ENCODE peak calls at places on chromosomes 3 and 15, in six cellular contexts. J is tibial nerve, E is heart right ventricle, P is left lung, Z is SJCRH30, S is iPS DF 6.9. L is an unnamed sample.
A peak's percentile ranks its signal among the peaks of the same experiment; 100 is the strongest.

GRCh38 chr3:194381460-194381875 is 11.9 kb upstream of the LRRC15 start:
- DNase-seq in J (no peak), E (no peak), P (no peak), Z (no peak), S (no peak), L (no peak)

GRCh38 chr3:108546249-108546648 is 35.9 kb upstream of the MYH15 start:
- DNase-seq in J (no peak), E (no peak), P (no peak), Z (no peak), S (no peak), L (peak; percentile 5)

GRCh38 chr15:75785771-75786563 is 57.3 kb upstream of the UBE2Q2 start:
- DNase-seq in J (no peak), E (no peak), P (no peak), Z (no peak), S (no peak), L (no peak)

GRCh38 chr15:57111002-57111401 is 192.6 kb downstream of the TCF12 start:
- DNase-seq in J (no peak), E (no peak), P (no peak), Z (peak; percentile 36), S (no peak), L (no peak)

GRCh38 chr3:26280517-26280916 is 342.1 kb upstream of the LRRC3B start:
- DNase-seq in J (no peak), E (no peak), P (no peak), Z (peak; percentile 5), S (peak; percentile 4), L (no peak)

GRCh38 chr3:126618760-126619159 is 36.2 kb downstream of the TXNRD3 start:
- DNase-seq in J (no peak), E (no peak), P (no peak), Z (no peak), S (no peak), L (no peak)

GRCh38 chr3:54604495-54604894 is 323.4 kb downstream of the LRTM1 start:
- DNase-seq in J (no peak), E (no peak), P (no peak), Z (no peak), S (no peak), L (no peak)

GRCh38 chr3:28922376-28922775 is 358.5 kb upstream of the RBMS3 start:
- DNase-seq in J (no peak), E (no peak), P (no peak), Z (no peak), S (no peak), L (no peak)

GRCh38 chr3:146519810-146520209 is 24.6 kb downstream of the PLSCR1 start:
- DNase-seq in J (no peak), E (no peak), P (no peak), Z (no peak), S (no peak), L (no peak)

GRCh38 chr3:171374661-171375285 is 85.4 kb downstream of the TNIK start:
- DNase-seq in J (no peak), E (no peak), P (no peak), Z (no peak), S (no peak), L (no peak)

GRCh38 chr15:42324308-42324707 is 35.0 kb upstream of the CAPN3 start:
- DNase-seq in J (no peak), E (no peak), P (no peak), Z (peak; percentile 84), S (no peak), L (peak; percentile 51)

GRCh38 chr3:64932666-64933342 is 245.0 kb upstream of the ADAMTS9 start:
- DNase-seq in J (no peak), E (no peak), P (no peak), Z (no peak), S (no peak), L (peak; percentile 59)

GRCh38 chr3:161104561-161105551 is at the start of gene B3GALNT1:
- DNase-seq in J (no peak), E (peak; percentile 67), P (peak; percentile 62), Z (no peak), S (no peak), L (peak; percentile 16)

GRCh38 chr3:87173776-87174175 is 53.3 kb upstream of the CHMP2B start:
- DNase-seq in J (no peak), E (no peak), P (no peak), Z (no peak), S (no peak), L (no peak)

GRCh38 chr3:1374471-1374870 is 281.6 kb downstream of the CNTN6 start:
- DNase-seq in J (no peak), E (no peak), P (no peak), Z (peak; percentile 11), S (no peak), L (no peak)

GRCh38 chr3:194328080-194328571 is 23.0 kb downstream of the CPN2 start:
- DNase-seq in J (no peak), E (no peak), P (no peak), Z (peak; percentile 63), S (no peak), L (no peak)

GRCh38 chr3:73046195-73046594 is 15.3 kb upstream of the EBLN2 start:
- DNase-seq in J (no peak), E (no peak), P (no peak), Z (no peak), S (no peak), L (no peak)

GRCh38 chr15:81400640-81401236 is 26.7 kb upstream of the TMC3 start:
- DNase-seq in J (no peak), E (no peak), P (no peak), Z (peak; percentile 63), S (peak; percentile 50), L (peak; percentile 73)

GRCh38 chr3:122898298-122898697 is 103.4 kb downstream of the SLC49A4 start:
- DNase-seq in J (no peak), E (no peak), P (no peak), Z (no peak), S (no peak), L (no peak)

GRCh38 chr3:39810647-39811161 is 1.3 kb downstream of the MYRIP start:
- DNase-seq in J (no peak), E (no peak), P (no peak), Z (no peak), S (no peak), L (no peak)

GRCh38 chr3:194560047-194560446 is 73.2 kb downstream of the TMEM44 start:
- DNase-seq in J (no peak), E (no peak), P (no peak), Z (no peak), S (no peak), L (no peak)

GRCh38 chr3:51340989-51341636 is 44.0 kb upstream of the MANF start:
- DNase-seq in J (no peak), E (peak; percentile 17), P (no peak), Z (peak; percentile 51), S (no peak), L (no peak)

GRCh38 chr15:60526127-60526616 is 47.2 kb upstream of the ICE2 start:
- DNase-seq in J (no peak), E (peak; percentile 27), P (no peak), Z (no peak), S (no peak), L (peak; percentile 25)

GRCh38 chr15:74227968-74228722 is 8.0 kb upstream of the CCDC33 start:
- DNase-seq in J (no peak), E (peak; percentile 37), P (no peak), Z (peak; percentile 90), S (no peak), L (no peak)

DNA sequence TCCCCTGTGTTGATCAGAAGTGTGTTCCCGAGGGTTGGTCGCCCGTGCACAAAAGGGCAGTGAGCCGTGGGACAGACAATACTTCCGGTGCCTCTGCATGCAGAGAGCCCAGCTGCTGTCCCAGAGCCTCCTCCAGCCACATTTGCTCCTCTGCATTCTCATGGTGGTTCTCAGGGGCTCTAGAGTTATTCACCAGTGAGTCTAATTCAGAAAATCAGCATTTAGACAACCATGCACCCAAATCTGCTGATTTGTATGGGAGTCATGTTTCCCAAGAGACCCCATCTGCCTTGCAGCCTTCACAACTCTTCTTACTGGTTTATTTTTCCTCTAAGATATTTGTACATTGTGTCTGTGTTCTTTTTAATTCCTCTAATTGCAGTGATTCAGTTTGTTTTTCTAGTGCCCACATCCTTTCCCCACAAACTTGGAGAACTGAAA is 106.9 kb upstream of the SPRED1 start:
- DNase-seq in J (no peak), E (peak; percentile 14), P (no peak), Z (peak; percentile 86), S (no peak), L (no peak)
- H3K4me3 ChIP-seq in J (no peak overlapping the region), E (no peak overlapping the region), P (no peak overlapping the region), Z (peak overlapping the region; percentile 50), S (no peak overlapping the region), L (no peak overlapping the region)

DNA sequence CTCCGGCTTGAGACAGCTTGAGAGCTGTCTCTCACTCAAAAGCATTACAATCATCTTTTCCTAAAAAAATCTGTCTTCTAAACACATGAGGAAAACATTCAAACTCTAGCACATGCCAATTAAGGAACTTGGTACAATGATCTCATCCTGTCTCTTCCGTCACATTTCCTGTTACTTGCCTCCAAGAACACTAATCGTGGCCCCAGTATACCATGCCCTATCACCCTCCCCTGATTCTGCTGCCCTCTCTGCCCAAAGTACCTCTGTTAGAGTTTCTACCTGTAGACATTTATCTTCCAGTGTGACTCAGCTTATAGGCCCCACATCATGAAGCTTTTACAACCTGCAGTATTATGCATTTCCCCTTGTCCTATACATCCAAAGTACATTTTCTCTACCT is 9.2 kb upstream of the SEMA6D start:
- DNase-seq in J (no peak), E (no peak), P (no peak), Z (no peak), S (no peak), L (peak; percentile 97)
- H3K27ac ChIP-seq in J (no peak overlapping the region), E (no peak overlapping the region), P (no peak overlapping the region), Z (no peak overlapping the region), S (no peak overlapping the region), L (peak overlapping the region; percentile 80)

GRCh38 chr15:85707519-85708338 is 87.0 kb downstream of the KLHL25 start:
- DNase-seq in J (no peak), E (no peak), P (no peak), Z (peak; percentile 8), S (no peak), L (peak; percentile 51)
- H3K4me1 ChIP-seq in J (peaks cover 62% of the 10 kb centered on the region), E (peaks cover 38% of the 10 kb centered on the region), P (peaks cover 34% of the 10 kb centered on the region), Z (peaks cover 6% of the 10 kb centered on the region), S (no peaks in the 10 kb centered on the region), L (peaks cover 25% of the 10 kb centered on the region)

DNA sequence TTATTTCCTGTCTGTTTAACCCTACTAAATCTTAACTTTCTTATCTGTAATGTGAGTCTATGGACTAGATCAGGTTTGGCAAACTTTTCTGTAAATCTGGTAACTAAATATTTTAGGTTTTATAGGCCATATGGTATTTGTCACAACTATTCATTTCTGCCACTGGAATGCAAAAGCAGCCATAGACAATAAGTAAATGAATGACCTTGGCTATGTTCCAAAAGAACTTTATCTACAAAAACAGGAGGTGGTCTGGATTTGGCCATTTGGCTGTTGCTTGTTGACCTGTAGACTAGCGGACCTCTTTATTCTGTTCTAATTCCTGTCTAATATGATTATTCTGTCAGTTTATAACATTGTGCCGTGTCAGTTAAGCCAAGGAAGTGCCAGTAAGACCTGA is 314.2 kb downstream of the LPP start:
- DNase-seq in J (no peak), E (no peak), P (no peak), Z (no peak), S (no peak), L (no peak)
- H3K4me3 ChIP-seq in J (no peak overlapping the region), E (no peak overlapping the region), P (no peak overlapping the region), Z (no peak overlapping the region), S (no peak overlapping the region), L (no peak overlapping the region)

GRCh38 chr3:58559586-58559985 is 17.6 kb downstream of the FAM107A start:
- DNase-seq in J (no peak), E (no peak), P (no peak), Z (no peak), S (no peak), L (no peak)
- H3K27ac ChIP-seq in J (no peak overlapping the region), E (no peak overlapping the region), P (no peak overlapping the region), Z (no peak overlapping the region), S (no peak overlapping the region), L (no peak overlapping the region)

L was measured in small intestine.